ENCODE peak calls at places on chromosomes 2 and 18, in eight cellular contexts. Z, V, Y, S, C, I, G and D are unnamed samples.

GRCh38 chr2:99325384-99325783 is 10.7 kb downstream of the TXNDC9 start:
- DNase-seq in Z (no peak), V (no peak), Y (no peak), S (no peak), C (no peak), I (no peak), G (no peak), D (no peak)

GRCh38 chr2:165008916-165009315 is 53.6 kb upstream of the SLC38A11 start:
- DNase-seq in Z (no peak), V (no peak), Y (no peak), S (no peak), C (no peak), I (no peak), G (no peak), D (peak)

GRCh38 chr2:130355181-130355577 is 677 bp upstream of the PTPN18 start:
- DNase-seq in Z (no peak), V (no peak), Y (no peak), S (no peak), C (no peak), I (no peak), G (no peak), D (no peak)

GRCh38 chr2:222907790-222908431 is 47.1 kb downstream of the ACSL3 start:
- DNase-seq in Z (no peak), V (no peak), Y (no peak), S (no peak), C (no peak), I (peak), G (no peak), D (peak)

GRCh38 chr2:157932480-157933205 is 56.5 kb upstream of the ACVR1 start:
- DNase-seq in Z (no peak), V (no peak), Y (peak), S (no peak), C (no peak), I (no peak), G (no peak), D (no peak)

GRCh38 chr18:478679-479078 is 21.8 kb downstream of the COLEC12 start:
- DNase-seq in Z (no peak), V (no peak), Y (no peak), S (no peak), C (peak), I (no peak), G (no peak), D (peak)

GRCh38 chr2:23745726-23746105 is 181.2 kb downstream of the ATAD2B start:
- DNase-seq in Z (no peak), V (peak), Y (no peak), S (no peak), C (peak), I (peak), G (peak), D (peak)

GRCh38 chr2:28927878-28928277 is 33.4 kb downstream of the WDR43 start:
- DNase-seq in Z (no peak), V (no peak), Y (no peak), S (no peak), C (no peak), I (peak), G (no peak), D (peak)

GRCh38 chr18:66795011-66795410 is 191.1 kb upstream of the CDH19 start:
- DNase-seq in Z (no peak), V (no peak), Y (no peak), S (no peak), C (peak), I (no peak), G (no peak), D (peak)

GRCh38 chr2:109173311-109174171 is 44.5 kb downstream of the SH3RF3 start:
- DNase-seq in Z (no peak), V (peak), Y (peak), S (no peak), C (peak), I (peak), G (peak), D (peak)

GRCh38 chr18:56492136-56492535 is 146.3 kb downstream of the TXNL1 start:
- DNase-seq in Z (no peak), V (no peak), Y (no peak), S (no peak), C (no peak), I (no peak), G (no peak), D (no peak)